ENCODE peak calls at places on chromosomes 12 and 14, in nine cellular contexts. One of them, this sample, is unnamed.

GRCh38 chr14:88166616-88167015 is 156.5 kb downstream of the KCNK10 start:
- DNase-seq in activated CD4-positive, alpha-beta T cell treated with anti-CD3 and anti-CD28 coated beads, Interleukin-2, amount 10 ng/mL, durations not matched to agents 7 days and 5 days: no peak
- DNase-seq in activated CD8-positive, alpha-beta memory T cell treated with anti-CD3 and anti-CD28 coated beads, Interleukin-2, amount 50 U/mL, for 48 hours: no peak
- DNase-seq in activated T-helper 1 cell treated with anti-CD3 and anti-CD28 coated beads, Interleukin-12 subunit alpha, Interleukin-12 subunit beta, Interleukin-2, Interleukin-4 antibody, amounts not matched to agents 30 ng/mL and 10 ng/mL and 1 ng/mL, durations not matched to agents 14 hours and 24 hours and 36 hours: no peak
- DNase-seq in MG63: peak
- DNase-seq in stimulated activated CD4-positive, alpha-beta T cell treated with anti-CD3 and anti-CD28 coated beads, Interleukin-2, amount 100 ng/mL, for 48 hours: no peak
- DNase-seq in NCI-H2081: no peak
- DNase-seq in HuH-7.5: no peak
- DNase-seq in astrocyte of the cerebellum: no peak
- DNase-seq in this sample: no peak

GRCh38 chr12:24200013-24200412 is 250.5 kb upstream of the SOX5 start:
- DNase-seq in HuH-7.5: no peak
- DNase-seq in activated CD8-positive, alpha-beta memory T cell treated with anti-CD3 and anti-CD28 coated beads, Interleukin-2, amount 50 U/mL, for 48 hours: no peak
- DNase-seq in astrocyte of the cerebellum: no peak
- DNase-seq in activated T-helper 1 cell treated with anti-CD3 and anti-CD28 coated beads, Interleukin-12 subunit alpha, Interleukin-12 subunit beta, Interleukin-2, Interleukin-4 antibody, amounts not matched to agents 30 ng/mL and 10 ng/mL and 1 ng/mL, durations not matched to agents 14 hours and 24 hours and 36 hours: no peak
- DNase-seq in MG63: no peak
- DNase-seq in activated CD4-positive, alpha-beta T cell treated with anti-CD3 and anti-CD28 coated beads, Interleukin-2, amount 10 ng/mL, durations not matched to agents 7 days and 5 days: no peak
- DNase-seq in stimulated activated CD4-positive, alpha-beta T cell treated with anti-CD3 and anti-CD28 coated beads, Interleukin-2, amount 100 ng/mL, for 48 hours: no peak
- DNase-seq in NCI-H2081: no peak
- DNase-seq in this sample: no peak

GRCh38 chr12:54948171-54948570 is 36.4 kb downstream of the TESPA1 start:
- DNase-seq in activated T-helper 1 cell treated with anti-CD3 and anti-CD28 coated beads, Interleukin-12 subunit alpha, Interleukin-12 subunit beta, Interleukin-2, Interleukin-4 antibody, amounts not matched to agents 30 ng/mL and 10 ng/mL and 1 ng/mL, durations not matched to agents 14 hours and 24 hours and 36 hours: no peak
- DNase-seq in HuH-7.5: no peak
- DNase-seq in stimulated activated CD4-positive, alpha-beta T cell treated with anti-CD3 and anti-CD28 coated beads, Interleukin-2, amount 100 ng/mL, for 48 hours: no peak
- DNase-seq in NCI-H2081: no peak
- DNase-seq in astrocyte of the cerebellum: no peak
- DNase-seq in activated CD8-positive, alpha-beta memory T cell treated with anti-CD3 and anti-CD28 coated beads, Interleukin-2, amount 50 U/mL, for 48 hours: no peak
- DNase-seq in activated CD4-positive, alpha-beta T cell treated with anti-CD3 and anti-CD28 coated beads, Interleukin-2, amount 10 ng/mL, durations not matched to agents 7 days and 5 days: no peak
- DNase-seq in MG63: no peak
- DNase-seq in this sample: no peak

GRCh38 chr12:73506611-73507010 is 1031.0 kb upstream of the ATXN7L3B start:
- DNase-seq in activated T-helper 1 cell treated with anti-CD3 and anti-CD28 coated beads, Interleukin-12 subunit alpha, Interleukin-12 subunit beta, Interleukin-2, Interleukin-4 antibody, amounts not matched to agents 30 ng/mL and 10 ng/mL and 1 ng/mL, durations not matched to agents 14 hours and 24 hours and 36 hours: no peak
- DNase-seq in activated CD4-positive, alpha-beta T cell treated with anti-CD3 and anti-CD28 coated beads, Interleukin-2, amount 10 ng/mL, durations not matched to agents 7 days and 5 days: no peak
- DNase-seq in stimulated activated CD4-positive, alpha-beta T cell treated with anti-CD3 and anti-CD28 coated beads, Interleukin-2, amount 100 ng/mL, for 48 hours: no peak
- DNase-seq in NCI-H2081: no peak
- DNase-seq in activated CD8-positive, alpha-beta memory T cell treated with anti-CD3 and anti-CD28 coated beads, Interleukin-2, amount 50 U/mL, for 48 hours: no peak
- DNase-seq in MG63: no peak
- DNase-seq in astrocyte of the cerebellum: no peak
- DNase-seq in HuH-7.5: no peak
- DNase-seq in this sample: no peak

GRCh38 chr12:52224154-52224553 is 8.9 kb upstream of the KRT7 start:
- DNase-seq in astrocyte of the cerebellum: no peak
- DNase-seq in stimulated activated CD4-positive, alpha-beta T cell treated with anti-CD3 and anti-CD28 coated beads, Interleukin-2, amount 100 ng/mL, for 48 hours: no peak
- DNase-seq in MG63: no peak
- DNase-seq in HuH-7.5: no peak
- DNase-seq in activated CD4-positive, alpha-beta T cell treated with anti-CD3 and anti-CD28 coated beads, Interleukin-2, amount 10 ng/mL, durations not matched to agents 7 days and 5 days: no peak
- DNase-seq in activated T-helper 1 cell treated with anti-CD3 and anti-CD28 coated beads, Interleukin-12 subunit alpha, Interleukin-12 subunit beta, Interleukin-2, Interleukin-4 antibody, amounts not matched to agents 30 ng/mL and 10 ng/mL and 1 ng/mL, durations not matched to agents 14 hours and 24 hours and 36 hours: no peak
- DNase-seq in activated CD8-positive, alpha-beta memory T cell treated with anti-CD3 and anti-CD28 coated beads, Interleukin-2, amount 50 U/mL, for 48 hours: no peak
- DNase-seq in NCI-H2081: no peak
- DNase-seq in this sample: no peak

GRCh38 chr14:95227279-95227860 is 70.0 kb upstream of the DICER1 start:
- DNase-seq in activated CD4-positive, alpha-beta T cell treated with anti-CD3 and anti-CD28 coated beads, Interleukin-2, amount 10 ng/mL, durations not matched to agents 7 days and 5 days: no peak
- DNase-seq in activated CD8-positive, alpha-beta memory T cell treated with anti-CD3 and anti-CD28 coated beads, Interleukin-2, amount 50 U/mL, for 48 hours: no peak
- DNase-seq in stimulated activated CD4-positive, alpha-beta T cell treated with anti-CD3 and anti-CD28 coated beads, Interleukin-2, amount 100 ng/mL, for 48 hours: no peak
- DNase-seq in astrocyte of the cerebellum: peak
- DNase-seq in HuH-7.5: no peak
- DNase-seq in NCI-H2081: peak
- DNase-seq in MG63: no peak
- DNase-seq in activated T-helper 1 cell treated with anti-CD3 and anti-CD28 coated beads, Interleukin-12 subunit alpha, Interleukin-12 subunit beta, Interleukin-2, Interleukin-4 antibody, amounts not matched to agents 30 ng/mL and 10 ng/mL and 1 ng/mL, durations not matched to agents 14 hours and 24 hours and 36 hours: no peak
- DNase-seq in this sample: no peak

GRCh38 chr14:29240046-29240445 is 473.5 kb downstream of the FOXG1 start:
- DNase-seq in activated CD4-positive, alpha-beta T cell treated with anti-CD3 and anti-CD28 coated beads, Interleukin-2, amount 10 ng/mL, durations not matched to agents 7 days and 5 days: no peak
- DNase-seq in MG63: no peak
- DNase-seq in stimulated activated CD4-positive, alpha-beta T cell treated with anti-CD3 and anti-CD28 coated beads, Interleukin-2, amount 100 ng/mL, for 48 hours: no peak
- DNase-seq in NCI-H2081: no peak
- DNase-seq in activated CD8-positive, alpha-beta memory T cell treated with anti-CD3 and anti-CD28 coated beads, Interleukin-2, amount 50 U/mL, for 48 hours: no peak
- DNase-seq in HuH-7.5: no peak
- DNase-seq in activated T-helper 1 cell treated with anti-CD3 and anti-CD28 coated beads, Interleukin-12 subunit alpha, Interleukin-12 subunit beta, Interleukin-2, Interleukin-4 antibody, amounts not matched to agents 30 ng/mL and 10 ng/mL and 1 ng/mL, durations not matched to agents 14 hours and 24 hours and 36 hours: no peak
- DNase-seq in astrocyte of the cerebellum: peak
- DNase-seq in this sample: no peak

GRCh38 chr12:46212108-46212982 is 56.5 kb downstream of the SLC38A1 start:
- DNase-seq in HuH-7.5: no peak
- DNase-seq in activated T-helper 1 cell treated with anti-CD3 and anti-CD28 coated beads, Interleukin-12 subunit alpha, Interleukin-12 subunit beta, Interleukin-2, Interleukin-4 antibody, amounts not matched to agents 30 ng/mL and 10 ng/mL and 1 ng/mL, durations not matched to agents 14 hours and 24 hours and 36 hours: no peak
- DNase-seq in MG63: no peak
- DNase-seq in stimulated activated CD4-positive, alpha-beta T cell treated with anti-CD3 and anti-CD28 coated beads, Interleukin-2, amount 100 ng/mL, for 48 hours: no peak
- DNase-seq in activated CD4-positive, alpha-beta T cell treated with anti-CD3 and anti-CD28 coated beads, Interleukin-2, amount 10 ng/mL, durations not matched to agents 7 days and 5 days: no peak
- DNase-seq in astrocyte of the cerebellum: no peak
- DNase-seq in NCI-H2081: peak
- DNase-seq in activated CD8-positive, alpha-beta memory T cell treated with anti-CD3 and anti-CD28 coated beads, Interleukin-2, amount 50 U/mL, for 48 hours: no peak
- DNase-seq in this sample: no peak

GRCh38 chr12:6047249-6048227 is 76.9 kb downstream of the VWF start:
- DNase-seq in HuH-7.5: no peak
- DNase-seq in astrocyte of the cerebellum: no peak
- DNase-seq in activated T-helper 1 cell treated with anti-CD3 and anti-CD28 coated beads, Interleukin-12 subunit alpha, Interleukin-12 subunit beta, Interleukin-2, Interleukin-4 antibody, amounts not matched to agents 30 ng/mL and 10 ng/mL and 1 ng/mL, durations not matched to agents 14 hours and 24 hours and 36 hours: no peak
- DNase-seq in activated CD4-positive, alpha-beta T cell treated with anti-CD3 and anti-CD28 coated beads, Interleukin-2, amount 10 ng/mL, durations not matched to agents 7 days and 5 days: no peak
- DNase-seq in activated CD8-positive, alpha-beta memory T cell treated with anti-CD3 and anti-CD28 coated beads, Interleukin-2, amount 50 U/mL, for 48 hours: no peak
- DNase-seq in NCI-H2081: no peak
- DNase-seq in stimulated activated CD4-positive, alpha-beta T cell treated with anti-CD3 and anti-CD28 coated beads, Interleukin-2, amount 100 ng/mL, for 48 hours: no peak
- DNase-seq in MG63: peak
- DNase-seq in this sample: no peak